ENCODE peak calls at places on chromosome 10, in ten cellular contexts. One of them, this sample, is unnamed. For H3K4me1, the result is how much of the 10 kb centered on the place peaks cover.

GRCh38 chr10:103748020-103748419 is 107.4 kb downstream of the SH3PXD2A start:
- DNase-seq in GM23338: no peak
- DNase-seq in right atrium auricular region: no peak
- DNase-seq in cardiac muscle cell: no peak
- DNase-seq in OCI-LY7: no peak
- DNase-seq in lower lobe of right lung: no peak
- DNase-seq in heart right ventricle: no peak
- DNase-seq in lung: no peak
- DNase-seq in psoas muscle: no peak
- DNase-seq in colonic mucosa: peak
- DNase-seq in this sample: no peak

GRCh38 chr10:18214692-18215563 is 74.7 kb downstream of the CACNB2 start:
- DNase-seq in psoas muscle: no peak
- DNase-seq in lower lobe of right lung: no peak
- DNase-seq in colonic mucosa: peak
- DNase-seq in right atrium auricular region: no peak
- DNase-seq in lung: no peak
- DNase-seq in cardiac muscle cell: peak
- DNase-seq in heart right ventricle: peak
- DNase-seq in GM23338: peak
- DNase-seq in OCI-LY7: peak
- DNase-seq in this sample: peak

GRCh38 chr10:132417957-132418441 is 21.0 kb downstream of the PWWP2B start:
- DNase-seq in cardiac muscle cell: no peak
- DNase-seq in colonic mucosa: no peak
- DNase-seq in right atrium auricular region: no peak
- DNase-seq in lung: no peak
- DNase-seq in GM23338: no peak
- DNase-seq in psoas muscle: no peak
- DNase-seq in OCI-LY7: no peak
- DNase-seq in heart right ventricle: no peak
- DNase-seq in lower lobe of right lung: peak
- DNase-seq in this sample: no peak

GRCh38 chr10:35206274-35206673 is 79.6 kb downstream of the CREM start:
- DNase-seq in OCI-LY7: no peak
- DNase-seq in cardiac muscle cell: no peak
- DNase-seq in right atrium auricular region: no peak
- DNase-seq in GM23338: no peak
- DNase-seq in lower lobe of right lung: no peak
- DNase-seq in heart right ventricle: no peak
- DNase-seq in psoas muscle: no peak
- DNase-seq in colonic mucosa: no peak
- DNase-seq in lung: no peak
- DNase-seq in this sample: no peak

GRCh38 chr10:15460661-15461060 is 89.6 kb upstream of the FAM171A1 start:
- DNase-seq in lower lobe of right lung: no peak
- DNase-seq in cardiac muscle cell: no peak
- DNase-seq in OCI-LY7: no peak
- DNase-seq in psoas muscle: no peak
- DNase-seq in GM23338: no peak
- DNase-seq in right atrium auricular region: no peak
- DNase-seq in colonic mucosa: no peak
- DNase-seq in heart right ventricle: no peak
- DNase-seq in lung: no peak
- DNase-seq in this sample: no peak

GRCh38 chr10:131451407-131452015 is 140.0 kb upstream of the TCERG1L start:
- DNase-seq in right atrium auricular region: no peak
- DNase-seq in GM23338: no peak
- DNase-seq in heart right ventricle: no peak
- DNase-seq in cardiac muscle cell: no peak
- DNase-seq in colonic mucosa: no peak
- DNase-seq in OCI-LY7: no peak
- DNase-seq in lower lobe of right lung: no peak
- DNase-seq in lung: no peak
- DNase-seq in psoas muscle: no peak
- DNase-seq in this sample: no peak

GRCh38 chr10:128047337-128047736 is 78.9 kb downstream of the MKI67 start:
- DNase-seq in OCI-LY7: peak
- DNase-seq in lung: peak
- DNase-seq in heart right ventricle: peak
- DNase-seq in psoas muscle: peak
- DNase-seq in lower lobe of right lung: peak
- DNase-seq in GM23338: peak
- DNase-seq in cardiac muscle cell: peak
- DNase-seq in colonic mucosa: peak
- DNase-seq in right atrium auricular region: peak
- DNase-seq in this sample: peak

GRCh38 chr10:124005991-124006392 is 87.4 kb downstream of the CHST15 start:
- DNase-seq in cardiac muscle cell: no peak
- DNase-seq in OCI-LY7: no peak
- DNase-seq in colonic mucosa: no peak
- DNase-seq in lung: no peak
- DNase-seq in GM23338: no peak
- DNase-seq in lower lobe of right lung: no peak
- DNase-seq in psoas muscle: no peak
- DNase-seq in right atrium auricular region: no peak
- DNase-seq in heart right ventricle: no peak
- DNase-seq in this sample: no peak

GRCh38 chr10:122057841-122058240 is 68.9 kb downstream of the TACC2 start:
- DNase-seq in colonic mucosa: no peak
- DNase-seq in cardiac muscle cell: no peak
- DNase-seq in right atrium auricular region: no peak
- DNase-seq in psoas muscle: no peak
- DNase-seq in heart right ventricle: no peak
- DNase-seq in lung: no peak
- DNase-seq in GM23338: no peak
- DNase-seq in OCI-LY7: no peak
- DNase-seq in lower lobe of right lung: no peak
- DNase-seq in this sample: no peak

GRCh38 chr10:17431871-17432311 is 22.5 kb downstream of the ST8SIA6 start:
- DNase-seq in GM23338: no peak
- DNase-seq in heart right ventricle: no peak
- DNase-seq in lung: no peak
- DNase-seq in psoas muscle: no peak
- DNase-seq in lower lobe of right lung: no peak
- DNase-seq in cardiac muscle cell: no peak
- DNase-seq in OCI-LY7: no peak
- DNase-seq in right atrium auricular region: no peak
- DNase-seq in colonic mucosa: no peak
- DNase-seq in this sample: no peak

GRCh38 chr10:132626761-132627735 is 89.5 kb downstream of the INPP5A start:
- DNase-seq in GM23338: no peak
- DNase-seq in cardiac muscle cell: no peak
- DNase-seq in right atrium auricular region: no peak
- DNase-seq in lower lobe of right lung: no peak
- DNase-seq in psoas muscle: no peak
- DNase-seq in heart right ventricle: no peak
- DNase-seq in colonic mucosa: no peak
- DNase-seq in OCI-LY7: no peak
- DNase-seq in lung: no peak
- DNase-seq in this sample: peak

GRCh38 chr10:89522463-89522862 is 12.9 kb downstream of the SLC16A12 start:
- DNase-seq in heart right ventricle: no peak
- DNase-seq in cardiac muscle cell: no peak
- DNase-seq in GM23338: no peak
- DNase-seq in OCI-LY7: no peak
- DNase-seq in psoas muscle: no peak
- DNase-seq in lower lobe of right lung: no peak
- DNase-seq in right atrium auricular region: no peak
- DNase-seq in colonic mucosa: no peak
- DNase-seq in lung: no peak
- DNase-seq in this sample: no peak

GRCh38 chr10:43700306-43700705 is 51.6 kb upstream of the ZNF32 start:
- DNase-seq in heart right ventricle: no peak
- DNase-seq in cardiac muscle cell: no peak
- DNase-seq in lower lobe of right lung: no peak
- DNase-seq in lung: no peak
- DNase-seq in psoas muscle: no peak
- DNase-seq in right atrium auricular region: no peak
- DNase-seq in colonic mucosa: no peak
- DNase-seq in GM23338: no peak
- DNase-seq in OCI-LY7: no peak
- DNase-seq in this sample: no peak

GRCh38 chr10:48464121-48464870 is 140.6 kb downstream of the ARHGAP22 start:
- DNase-seq in cardiac muscle cell: no peak
- DNase-seq in right atrium auricular region: no peak
- DNase-seq in lung: no peak
- DNase-seq in colonic mucosa: peak
- DNase-seq in heart right ventricle: no peak
- DNase-seq in GM23338: no peak
- DNase-seq in OCI-LY7: no peak
- DNase-seq in lower lobe of right lung: no peak
- DNase-seq in psoas muscle: no peak
- DNase-seq in this sample: peak

GRCh38 chr10:128431997-128432396 is 305.8 kb upstream of the MKI67 start:
- DNase-seq in right atrium auricular region: no peak
- DNase-seq in cardiac muscle cell: no peak
- DNase-seq in GM23338: peak
- DNase-seq in OCI-LY7: no peak
- DNase-seq in heart right ventricle: no peak
- DNase-seq in lower lobe of right lung: no peak
- DNase-seq in colonic mucosa: no peak
- DNase-seq in lung: no peak
- DNase-seq in psoas muscle: no peak
- DNase-seq in this sample: no peak

GRCh38 chr10:96374985-96375830 is 16.4 kb upstream of the OPALIN start:
- DNase-seq in lower lobe of right lung: peak
- DNase-seq in lung: peak
- DNase-seq in OCI-LY7: peak
- DNase-seq in heart right ventricle: peak
- DNase-seq in GM23338: peak
- DNase-seq in cardiac muscle cell: peak
- DNase-seq in right atrium auricular region: peak
- DNase-seq in colonic mucosa: peak
- DNase-seq in psoas muscle: peak
- DNase-seq in this sample: peak

GRCh38 chr10:132862485-132863420 is 76.8 kb upstream of the NKX6-2 start:
- DNase-seq in lower lobe of right lung: peak
- DNase-seq in GM23338: no peak
- DNase-seq in right atrium auricular region: no peak
- DNase-seq in psoas muscle: no peak
- DNase-seq in cardiac muscle cell: no peak
- DNase-seq in heart right ventricle: no peak
- DNase-seq in lung: no peak
- DNase-seq in colonic mucosa: no peak
- DNase-seq in OCI-LY7: no peak
- DNase-seq in this sample: peak

GRCh38 chr10:70052462-70053211 is at the start of gene MACROH2A2:
- DNase-seq in lower lobe of right lung: peak
- DNase-seq in psoas muscle: peak
- DNase-seq in OCI-LY7: no peak
- DNase-seq in cardiac muscle cell: peak
- DNase-seq in heart right ventricle: peak
- DNase-seq in right atrium auricular region: peak
- DNase-seq in GM23338: peak
- DNase-seq in colonic mucosa: peak
- DNase-seq in lung: peak
- DNase-seq in this sample: peak

GRCh38 chr10:7696545-7696944 is 6.6 kb upstream of the ITIH2 start:
- DNase-seq in psoas muscle: no peak
- DNase-seq in cardiac muscle cell: no peak
- DNase-seq in lower lobe of right lung: peak
- DNase-seq in GM23338: no peak
- DNase-seq in right atrium auricular region: no peak
- DNase-seq in heart right ventricle: peak
- DNase-seq in lung: peak
- DNase-seq in OCI-LY7: no peak
- DNase-seq in colonic mucosa: no peak
- DNase-seq in this sample: no peak

GRCh38 chr10:843703-844102 is 87.8 kb downstream of the LARP4B start:
- DNase-seq in OCI-LY7: no peak
- DNase-seq in lung: no peak
- DNase-seq in heart right ventricle: no peak
- DNase-seq in lower lobe of right lung: no peak
- DNase-seq in colonic mucosa: no peak
- DNase-seq in cardiac muscle cell: no peak
- DNase-seq in right atrium auricular region: no peak
- DNase-seq in psoas muscle: no peak
- DNase-seq in GM23338: no peak
- DNase-seq in this sample: no peak
- H3K27ac ChIP-seq in OCI-LY7: no peak
- H3K27ac ChIP-seq in lung: no peak
- H3K27ac ChIP-seq in heart right ventricle: no peak
- H3K27ac ChIP-seq in lower lobe of right lung: no peak
- H3K27ac ChIP-seq in colonic mucosa: no peak
- H3K27ac ChIP-seq in cardiac muscle cell: no peak
- H3K27ac ChIP-seq in right atrium auricular region: no peak
- H3K27ac ChIP-seq in psoas muscle: no peak
- H3K27ac ChIP-seq in GM23338: no peak
- H3K27ac ChIP-seq in this sample: no peak

GRCh38 chr10:72333111-72334012 is 21.4 kb downstream of the DNAJB12 start:
- DNase-seq in cardiac muscle cell: no peak
- DNase-seq in psoas muscle: no peak
- DNase-seq in OCI-LY7: no peak
- DNase-seq in right atrium auricular region: no peak
- DNase-seq in lower lobe of right lung: no peak
- DNase-seq in GM23338: no peak
- DNase-seq in lung: no peak
- DNase-seq in heart right ventricle: no peak
- DNase-seq in colonic mucosa: no peak
- DNase-seq in this sample: no peak
- H3K4me1 ChIP-seq in cardiac muscle cell: under half
- H3K4me1 ChIP-seq in psoas muscle: half or more
- H3K4me1 ChIP-seq in OCI-LY7: half or more
- H3K4me1 ChIP-seq in right atrium auricular region: under half
- H3K4me1 ChIP-seq in lower lobe of right lung: half or more
- H3K4me1 ChIP-seq in GM23338: under half
- H3K4me1 ChIP-seq in lung: under half
- H3K4me1 ChIP-seq in heart right ventricle: half or more
- H3K4me1 ChIP-seq in colonic mucosa: under half
- H3K4me1 ChIP-seq in this sample: under half

GRCh38 chr10:126520918-126521317 is 132.6 kb upstream of the ADAM12 start:
- DNase-seq in lung: no peak
- DNase-seq in colonic mucosa: no peak
- DNase-seq in OCI-LY7: no peak
- DNase-seq in heart right ventricle: no peak
- DNase-seq in GM23338: no peak
- DNase-seq in cardiac muscle cell: no peak
- DNase-seq in lower lobe of right lung: no peak
- DNase-seq in psoas muscle: no peak
- DNase-seq in right atrium auricular region: no peak
- DNase-seq in this sample: no peak
- TF ChIP-seq CTCF in lung: no peak
- TF ChIP-seq CTCF in colonic mucosa: no peak
- TF ChIP-seq CTCF in OCI-LY7: peak
- TF ChIP-seq CTCF in heart right ventricle: no peak
- TF ChIP-seq CTCF in GM23338: peak
- TF ChIP-seq CTCF in cardiac muscle cell: no peak
- TF ChIP-seq CTCF in lower lobe of right lung: no peak
- TF ChIP-seq CTCF in psoas muscle: no peak
- TF ChIP-seq CTCF in right atrium auricular region: no peak
- TF ChIP-seq CTCF in this sample: no peak

DNA sequence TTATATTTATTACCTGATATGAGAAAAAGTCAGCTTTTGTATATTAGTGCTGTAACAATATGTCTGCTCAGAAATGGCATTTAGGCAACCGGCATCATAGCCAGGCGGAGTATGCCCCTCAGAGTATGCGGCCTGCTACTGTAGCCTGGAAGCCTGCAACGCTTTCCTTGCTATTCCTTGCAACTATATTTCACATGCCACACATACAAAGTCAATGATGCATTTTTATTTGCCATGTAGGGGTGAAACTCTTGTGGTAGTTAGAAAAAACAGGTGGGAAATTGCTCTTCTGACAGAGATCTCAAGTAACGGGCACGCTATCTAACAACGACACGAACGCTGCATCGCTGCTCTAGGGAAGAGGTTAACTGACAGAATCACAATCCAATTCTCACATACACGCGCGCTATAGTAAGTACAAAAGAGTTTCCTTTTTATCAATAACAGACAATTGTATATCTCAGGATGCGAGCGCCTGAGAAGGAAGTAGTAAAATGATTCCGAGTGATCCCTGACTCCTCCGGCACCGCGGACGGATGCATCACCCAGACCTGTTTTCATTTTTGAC is 5.9 kb downstream of the EBF3 start:
- DNase-seq in right atrium auricular region: no peak
- DNase-seq in cardiac muscle cell: peak
- DNase-seq in colonic mucosa: no peak
- DNase-seq in GM23338: peak
- DNase-seq in lower lobe of right lung: no peak
- DNase-seq in heart right ventricle: no peak
- DNase-seq in lung: no peak
- DNase-seq in OCI-LY7: no peak
- DNase-seq in psoas muscle: no peak
- DNase-seq in this sample: no peak
- H3K27ac ChIP-seq in right atrium auricular region: peak
- H3K27ac ChIP-seq in cardiac muscle cell: no peak
- H3K27ac ChIP-seq in colonic mucosa: no peak
- H3K27ac ChIP-seq in GM23338: no peak
- H3K27ac ChIP-seq in lower lobe of right lung: no peak
- H3K27ac ChIP-seq in heart right ventricle: peak
- H3K27ac ChIP-seq in lung: peak
- H3K27ac ChIP-seq in OCI-LY7: no peak
- H3K27ac ChIP-seq in psoas muscle: peak
- H3K27ac ChIP-seq in this sample: no peak

This sample was measured in uterus.